ENCODE peak calls at places on chromosomes 4 and X, in ten cellular contexts. One of them, this sample, is unnamed.

GRCh38 chrX:17020371-17020770 is 73.9 kb downstream of the REPS2 start:
- DNase-seq in ovary: no peak
- DNase-seq in IMR-90: no peak
- DNase-seq in esophagus squamous epithelium: no peak
- DNase-seq in spleen: no peak
- DNase-seq in GM12892: no peak
- DNase-seq in lower leg skin: no peak
- DNase-seq in suprapubic skin: no peak
- DNase-seq in K562: no peak
- DNase-seq in tibial nerve: no peak
- DNase-seq in this sample: no peak

GRCh38 chr4:13543648-13544555 is at the start of gene NKX3-2:
- DNase-seq in lower leg skin: no peak
- DNase-seq in K562: peak
- DNase-seq in suprapubic skin: no peak
- DNase-seq in IMR-90: peak
- DNase-seq in spleen: peak
- DNase-seq in ovary: no peak
- DNase-seq in tibial nerve: no peak
- DNase-seq in GM12892: peak
- DNase-seq in esophagus squamous epithelium: no peak
- DNase-seq in this sample: peak

GRCh38 chr4:76709454-76709853 is 188.5 kb downstream of the SOWAHB start:
- DNase-seq in ovary: no peak
- DNase-seq in lower leg skin: no peak
- DNase-seq in IMR-90: peak
- DNase-seq in GM12892: no peak
- DNase-seq in tibial nerve: no peak
- DNase-seq in suprapubic skin: no peak
- DNase-seq in spleen: no peak
- DNase-seq in esophagus squamous epithelium: no peak
- DNase-seq in K562: no peak
- DNase-seq in this sample: no peak

GRCh38 chr4:73257242-73257994 is 1.2 kb downstream of the ANKRD17 start:
- DNase-seq in esophagus squamous epithelium: peak
- DNase-seq in spleen: peak
- DNase-seq in lower leg skin: peak
- DNase-seq in GM12892: no peak
- DNase-seq in tibial nerve: peak
- DNase-seq in ovary: peak
- DNase-seq in IMR-90: peak
- DNase-seq in suprapubic skin: peak
- DNase-seq in K562: peak
- DNase-seq in this sample: peak

GRCh38 chr4:7647932-7648812 is 213.4 kb upstream of the PSAPL1 start:
- DNase-seq in K562: peak
- DNase-seq in tibial nerve: no peak
- DNase-seq in lower leg skin: no peak
- DNase-seq in IMR-90: peak
- DNase-seq in ovary: no peak
- DNase-seq in suprapubic skin: no peak
- DNase-seq in GM12892: no peak
- DNase-seq in spleen: peak
- DNase-seq in esophagus squamous epithelium: no peak
- DNase-seq in this sample: no peak

GRCh38 chr4:33837043-33837442 is 2407.3 kb downstream of the ARAP2 start:
- DNase-seq in K562: no peak
- DNase-seq in IMR-90: peak
- DNase-seq in GM12892: no peak
- DNase-seq in spleen: no peak
- DNase-seq in esophagus squamous epithelium: no peak
- DNase-seq in lower leg skin: no peak
- DNase-seq in ovary: no peak
- DNase-seq in tibial nerve: no peak
- DNase-seq in suprapubic skin: no peak
- DNase-seq in this sample: no peak

GRCh38 chr4:25184056-25184455 is 23.8 kb upstream of the SEPSECS start:
- DNase-seq in K562: peak
- DNase-seq in IMR-90: no peak
- DNase-seq in esophagus squamous epithelium: no peak
- DNase-seq in tibial nerve: no peak
- DNase-seq in suprapubic skin: no peak
- DNase-seq in lower leg skin: no peak
- DNase-seq in ovary: no peak
- DNase-seq in GM12892: no peak
- DNase-seq in spleen: no peak
- DNase-seq in this sample: no peak

GRCh38 chrX:19705196-19705769 is 182.1 kb downstream of the SH3KBP1 start:
- DNase-seq in IMR-90: no peak
- DNase-seq in GM12892: no peak
- DNase-seq in esophagus squamous epithelium: no peak
- DNase-seq in suprapubic skin: no peak
- DNase-seq in spleen: no peak
- DNase-seq in K562: no peak
- DNase-seq in lower leg skin: no peak
- DNase-seq in tibial nerve: no peak
- DNase-seq in ovary: no peak
- DNase-seq in this sample: no peak

GRCh38 chr4:7739077-7739917 is 200.4 kb downstream of the AFAP1 start:
- DNase-seq in IMR-90: no peak
- DNase-seq in GM12892: no peak
- DNase-seq in tibial nerve: no peak
- DNase-seq in lower leg skin: no peak
- DNase-seq in ovary: no peak
- DNase-seq in esophagus squamous epithelium: no peak
- DNase-seq in suprapubic skin: no peak
- DNase-seq in K562: no peak
- DNase-seq in spleen: no peak
- DNase-seq in this sample: no peak

GRCh38 chr4:28792917-28793597 is 1927.1 kb upstream of the PCDH7 start:
- DNase-seq in K562: no peak
- DNase-seq in IMR-90: no peak
- DNase-seq in ovary: no peak
- DNase-seq in esophagus squamous epithelium: no peak
- DNase-seq in suprapubic skin: no peak
- DNase-seq in tibial nerve: no peak
- DNase-seq in GM12892: no peak
- DNase-seq in lower leg skin: no peak
- DNase-seq in spleen: no peak
- DNase-seq in this sample: no peak

GRCh38 chrX:70292788-70293187 is 2.9 kb downstream of the KIF4A start:
- DNase-seq in tibial nerve: no peak
- DNase-seq in suprapubic skin: no peak
- DNase-seq in lower leg skin: no peak
- DNase-seq in IMR-90: no peak
- DNase-seq in K562: no peak
- DNase-seq in ovary: no peak
- DNase-seq in spleen: no peak
- DNase-seq in GM12892: no peak
- DNase-seq in esophagus squamous epithelium: no peak
- DNase-seq in this sample: no peak

GRCh38 chr4:109576462-109576861 is 16.4 kb downstream of the MCUB start:
- DNase-seq in lower leg skin: no peak
- DNase-seq in suprapubic skin: no peak
- DNase-seq in tibial nerve: no peak
- DNase-seq in esophagus squamous epithelium: no peak
- DNase-seq in GM12892: no peak
- DNase-seq in IMR-90: peak
- DNase-seq in spleen: no peak
- DNase-seq in K562: peak
- DNase-seq in ovary: no peak
- DNase-seq in this sample: no peak

GRCh38 chr4:108035691-108036090 is 46.0 kb downstream of the HADH start:
- DNase-seq in suprapubic skin: no peak
- DNase-seq in tibial nerve: no peak
- DNase-seq in GM12892: no peak
- DNase-seq in K562: no peak
- DNase-seq in ovary: no peak
- DNase-seq in lower leg skin: no peak
- DNase-seq in spleen: no peak
- DNase-seq in IMR-90: no peak
- DNase-seq in esophagus squamous epithelium: no peak
- DNase-seq in this sample: no peak

GRCh38 chr4:108037884-108038283 is 48.2 kb downstream of the HADH start:
- DNase-seq in K562: no peak
- DNase-seq in spleen: no peak
- DNase-seq in GM12892: no peak
- DNase-seq in lower leg skin: no peak
- DNase-seq in ovary: no peak
- DNase-seq in suprapubic skin: no peak
- DNase-seq in IMR-90: no peak
- DNase-seq in tibial nerve: no peak
- DNase-seq in esophagus squamous epithelium: no peak
- DNase-seq in this sample: no peak

GRCh38 chr4:108034560-108034959 is 44.9 kb downstream of the HADH start:
- DNase-seq in esophagus squamous epithelium: no peak
- DNase-seq in IMR-90: no peak
- DNase-seq in tibial nerve: no peak
- DNase-seq in K562: no peak
- DNase-seq in lower leg skin: no peak
- DNase-seq in spleen: no peak
- DNase-seq in GM12892: no peak
- DNase-seq in ovary: no peak
- DNase-seq in suprapubic skin: no peak
- DNase-seq in this sample: no peak

GRCh38 chr4:108033348-108033747 is 43.7 kb downstream of the HADH start:
- DNase-seq in K562: no peak
- DNase-seq in suprapubic skin: no peak
- DNase-seq in spleen: no peak
- DNase-seq in ovary: no peak
- DNase-seq in IMR-90: no peak
- DNase-seq in esophagus squamous epithelium: no peak
- DNase-seq in lower leg skin: no peak
- DNase-seq in tibial nerve: no peak
- DNase-seq in GM12892: no peak
- DNase-seq in this sample: no peak

GRCh38 chr4:108036252-108036651 is 46.6 kb downstream of the HADH start:
- DNase-seq in esophagus squamous epithelium: no peak
- DNase-seq in IMR-90: no peak
- DNase-seq in GM12892: peak
- DNase-seq in K562: no peak
- DNase-seq in tibial nerve: no peak
- DNase-seq in suprapubic skin: no peak
- DNase-seq in spleen: no peak
- DNase-seq in lower leg skin: no peak
- DNase-seq in ovary: no peak
- DNase-seq in this sample: no peak
- TF ChIP-seq POLR2A in esophagus squamous epithelium: no peak
- TF ChIP-seq POLR2A in IMR-90: no peak
- TF ChIP-seq POLR2A in GM12892: no peak
- TF ChIP-seq POLR2A in K562: no peak
- TF ChIP-seq POLR2A in tibial nerve: no peak
- TF ChIP-seq POLR2A in suprapubic skin: no peak
- TF ChIP-seq POLR2A in spleen: no peak
- TF ChIP-seq POLR2A in lower leg skin: no peak
- TF ChIP-seq POLR2A in ovary: no peak
- TF ChIP-seq POLR2A in this sample: no peak

GRCh38 chr4:78926825-78927224 is 12.4 kb downstream of the PAQR3 start:
- DNase-seq in tibial nerve: no peak
- DNase-seq in IMR-90: no peak
- DNase-seq in suprapubic skin: no peak
- DNase-seq in K562: no peak
- DNase-seq in spleen: no peak
- DNase-seq in lower leg skin: no peak
- DNase-seq in esophagus squamous epithelium: no peak
- DNase-seq in ovary: no peak
- DNase-seq in GM12892: no peak
- DNase-seq in this sample: peak
- TF ChIP-seq POLR2A in tibial nerve: no peak
- TF ChIP-seq POLR2A in IMR-90: no peak
- TF ChIP-seq POLR2A in suprapubic skin: no peak
- TF ChIP-seq POLR2A in K562: no peak
- TF ChIP-seq POLR2A in spleen: no peak
- TF ChIP-seq POLR2A in lower leg skin: no peak
- TF ChIP-seq POLR2A in esophagus squamous epithelium: no peak
- TF ChIP-seq POLR2A in ovary: no peak
- TF ChIP-seq POLR2A in GM12892: no peak
- TF ChIP-seq POLR2A in this sample: no peak

DNA sequence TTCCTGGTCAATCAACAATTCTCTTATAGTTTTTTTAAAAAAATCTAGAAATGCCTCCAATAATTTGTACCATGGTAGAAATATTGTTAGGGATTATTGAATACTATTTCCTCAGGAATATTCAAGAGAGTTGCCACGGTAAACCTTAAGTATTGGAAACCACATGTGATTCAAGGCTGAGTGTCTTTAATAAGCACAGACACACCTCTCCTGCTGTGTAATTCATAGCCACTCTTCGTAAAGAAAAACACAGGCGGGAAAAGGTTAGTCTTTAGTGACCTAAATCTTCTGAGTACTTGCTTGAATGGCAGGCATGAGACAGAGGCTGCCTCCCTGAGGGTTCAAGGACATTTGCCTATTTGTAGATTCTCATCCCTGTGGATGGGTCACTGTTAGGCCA is 342.8 kb upstream of the ADGRL3 start:
- DNase-seq in tibial nerve: no peak
- DNase-seq in IMR-90: no peak
- DNase-seq in K562: no peak
- DNase-seq in lower leg skin: no peak
- DNase-seq in suprapubic skin: no peak
- DNase-seq in spleen: no peak
- DNase-seq in esophagus squamous epithelium: no peak
- DNase-seq in ovary: no peak
- DNase-seq in GM12892: no peak
- DNase-seq in this sample: no peak
- TF ChIP-seq POLR2A in tibial nerve: no peak
- TF ChIP-seq POLR2A in IMR-90: no peak
- TF ChIP-seq POLR2A in K562: no peak
- TF ChIP-seq POLR2A in lower leg skin: no peak
- TF ChIP-seq POLR2A in suprapubic skin: no peak
- TF ChIP-seq POLR2A in spleen: no peak
- TF ChIP-seq POLR2A in esophagus squamous epithelium: no peak
- TF ChIP-seq POLR2A in ovary: no peak
- TF ChIP-seq POLR2A in GM12892: no peak
- TF ChIP-seq POLR2A in this sample: no peak

DNA sequence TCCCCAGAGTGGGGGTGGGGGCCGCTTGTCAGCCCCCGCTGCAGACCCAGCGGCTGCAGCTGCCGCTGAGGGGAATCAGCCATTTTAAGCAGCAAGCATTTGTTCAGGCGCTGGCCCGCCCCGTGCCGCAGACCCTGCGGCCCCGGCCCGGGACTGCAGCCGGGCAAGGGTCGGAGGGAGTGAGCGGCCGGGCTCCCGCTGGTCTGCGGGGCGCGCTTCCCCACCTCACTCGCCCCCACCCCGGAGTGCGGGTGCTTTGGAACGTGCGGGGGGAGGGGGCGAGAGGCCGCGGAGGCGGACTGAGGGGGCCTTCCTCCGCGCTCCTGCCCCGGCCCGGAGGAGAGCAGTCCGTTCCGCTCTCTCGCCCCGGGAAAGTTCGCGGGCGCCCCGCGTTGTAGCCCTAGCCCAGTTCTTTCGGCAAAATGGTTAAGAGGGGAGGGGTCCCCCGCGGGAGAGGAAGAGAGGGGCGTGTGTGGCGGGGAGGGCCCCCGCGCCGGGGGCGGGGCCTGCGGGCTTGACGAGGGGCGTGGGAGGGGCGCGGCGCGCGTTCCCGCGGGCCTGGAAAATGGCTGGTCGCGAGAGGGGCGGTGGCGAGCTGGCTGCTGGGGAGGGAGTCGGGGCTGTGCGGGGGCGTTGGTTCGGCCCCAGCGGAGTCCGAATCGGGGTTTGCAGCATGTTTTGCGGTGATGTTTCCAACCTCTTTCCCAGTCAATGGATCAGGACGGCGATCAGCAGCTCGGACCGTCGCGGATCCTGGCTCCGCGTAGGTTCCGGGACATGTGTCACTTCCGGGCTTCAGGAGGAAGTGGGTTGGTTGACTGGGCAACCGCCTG is 914 bp downstream of the ING2 start:
- DNase-seq in lower leg skin: peak
- DNase-seq in K562: peak
- DNase-seq in suprapubic skin: peak
- DNase-seq in GM12892: peak
- DNase-seq in tibial nerve: peak
- DNase-seq in ovary: peak
- DNase-seq in esophagus squamous epithelium: peak
- DNase-seq in spleen: peak
- DNase-seq in IMR-90: peak
- DNase-seq in this sample: peak
- TF ChIP-seq POLR2A in lower leg skin: no peak
- TF ChIP-seq POLR2A in K562: peak
- TF ChIP-seq POLR2A in suprapubic skin: peak
- TF ChIP-seq POLR2A in GM12892: peak
- TF ChIP-seq POLR2A in tibial nerve: no peak
- TF ChIP-seq POLR2A in ovary: peak
- TF ChIP-seq POLR2A in esophagus squamous epithelium: no peak
- TF ChIP-seq POLR2A in spleen: no peak
- TF ChIP-seq POLR2A in IMR-90: peak
- TF ChIP-seq POLR2A in this sample: peak